ENCODE peak calls at places on chromosomes 7 and 10, in nine cellular contexts. One of them, this sample, is unnamed. For H3K4me1, the result is how much of the 10 kb centered on the place peaks cover.

GRCh38 chr10:110002801-110003523 is 4.8 kb upstream of the ADD3 start:
- DNase-seq in mammary epithelial cell: no peak
- DNase-seq in fibroblast of lung: no peak
- DNase-seq in neuronal stem cell: no peak
- DNase-seq in astrocyte: no peak
- DNase-seq in GM23248: no peak
- DNase-seq in K562: no peak
- DNase-seq in colonic mucosa: peak
- DNase-seq in mesenchymal stem cell: no peak
- DNase-seq in this sample: no peak

GRCh38 chr10:47348138-47348651 is at the start of gene RBP3:
- DNase-seq in GM23248: no peak
- DNase-seq in mesenchymal stem cell: no peak
- DNase-seq in fibroblast of lung: no peak
- DNase-seq in mammary epithelial cell: no peak
- DNase-seq in neuronal stem cell: no peak
- DNase-seq in colonic mucosa: no peak
- DNase-seq in astrocyte: no peak
- DNase-seq in K562: no peak
- DNase-seq in this sample: peak

GRCh38 chr10:18681971-18682403 is 22.8 kb downstream of the ARL5B start:
- DNase-seq in mesenchymal stem cell: peak
- DNase-seq in astrocyte: peak
- DNase-seq in GM23248: peak
- DNase-seq in fibroblast of lung: peak
- DNase-seq in K562: no peak
- DNase-seq in neuronal stem cell: no peak
- DNase-seq in mammary epithelial cell: peak
- DNase-seq in colonic mucosa: no peak
- DNase-seq in this sample: no peak

GRCh38 chr10:82288461-82288881 is 413.5 kb downstream of the NRG3 start:
- DNase-seq in mesenchymal stem cell: peak
- DNase-seq in K562: no peak
- DNase-seq in mammary epithelial cell: peak
- DNase-seq in GM23248: peak
- DNase-seq in colonic mucosa: no peak
- DNase-seq in neuronal stem cell: no peak
- DNase-seq in astrocyte: peak
- DNase-seq in fibroblast of lung: peak
- DNase-seq in this sample: no peak

GRCh38 chr7:127365957-127366315 is 26.6 kb downstream of the ZNF800 start:
- DNase-seq in colonic mucosa: no peak
- DNase-seq in fibroblast of lung: no peak
- DNase-seq in mammary epithelial cell: no peak
- DNase-seq in K562: no peak
- DNase-seq in astrocyte: no peak
- DNase-seq in GM23248: no peak
- DNase-seq in mesenchymal stem cell: no peak
- DNase-seq in neuronal stem cell: no peak
- DNase-seq in this sample: no peak

GRCh38 chr10:132204781-132205473 is 18.2 kb downstream of the DPYSL4 start:
- DNase-seq in mesenchymal stem cell: no peak
- DNase-seq in astrocyte: no peak
- DNase-seq in colonic mucosa: no peak
- DNase-seq in mammary epithelial cell: no peak
- DNase-seq in K562: peak
- DNase-seq in GM23248: no peak
- DNase-seq in fibroblast of lung: no peak
- DNase-seq in neuronal stem cell: no peak
- DNase-seq in this sample: peak

GRCh38 chr10:374354-374753 is 239.1 kb downstream of the ZMYND11 start:
- DNase-seq in mammary epithelial cell: no peak
- DNase-seq in fibroblast of lung: no peak
- DNase-seq in K562: no peak
- DNase-seq in colonic mucosa: no peak
- DNase-seq in mesenchymal stem cell: no peak
- DNase-seq in GM23248: no peak
- DNase-seq in neuronal stem cell: no peak
- DNase-seq in astrocyte: no peak
- DNase-seq in this sample: no peak

GRCh38 chr10:79220296-79220695 is 127.0 kb upstream of the PPIF start:
- DNase-seq in fibroblast of lung: no peak
- DNase-seq in GM23248: no peak
- DNase-seq in K562: no peak
- DNase-seq in astrocyte: no peak
- DNase-seq in mammary epithelial cell: no peak
- DNase-seq in colonic mucosa: no peak
- DNase-seq in mesenchymal stem cell: no peak
- DNase-seq in neuronal stem cell: no peak
- DNase-seq in this sample: peak

GRCh38 chr7:31710171-31710570 is 23.2 kb downstream of the PPP1R17 start:
- DNase-seq in mesenchymal stem cell: no peak
- DNase-seq in K562: no peak
- DNase-seq in neuronal stem cell: peak
- DNase-seq in GM23248: no peak
- DNase-seq in astrocyte: no peak
- DNase-seq in fibroblast of lung: no peak
- DNase-seq in mammary epithelial cell: no peak
- DNase-seq in colonic mucosa: no peak
- DNase-seq in this sample: no peak

GRCh38 chr10:34206602-34207268 is 608.4 kb downstream of the PARD3 start:
- DNase-seq in neuronal stem cell: no peak
- DNase-seq in mammary epithelial cell: no peak
- DNase-seq in GM23248: no peak
- DNase-seq in astrocyte: no peak
- DNase-seq in mesenchymal stem cell: no peak
- DNase-seq in fibroblast of lung: no peak
- DNase-seq in colonic mucosa: peak
- DNase-seq in K562: no peak
- DNase-seq in this sample: no peak

GRCh38 chr10:121553861-121554264 is 44.4 kb downstream of the FGFR2 start:
- DNase-seq in fibroblast of lung: no peak
- DNase-seq in mammary epithelial cell: peak
- DNase-seq in GM23248: no peak
- DNase-seq in K562: no peak
- DNase-seq in astrocyte: no peak
- DNase-seq in neuronal stem cell: no peak
- DNase-seq in colonic mucosa: peak
- DNase-seq in mesenchymal stem cell: no peak
- DNase-seq in this sample: peak

GRCh38 chr7:100585511-100586265 is at the start of gene LRCH4:
- DNase-seq in astrocyte: no peak
- DNase-seq in GM23248: peak
- DNase-seq in fibroblast of lung: no peak
- DNase-seq in K562: peak
- DNase-seq in mesenchymal stem cell: no peak
- DNase-seq in neuronal stem cell: no peak
- DNase-seq in mammary epithelial cell: peak
- DNase-seq in colonic mucosa: peak
- DNase-seq in this sample: no peak

GRCh38 chr7:37354661-37355131 is 94.0 kb downstream of the ELMO1 start:
- DNase-seq in colonic mucosa: peak
- DNase-seq in K562: peak
- DNase-seq in GM23248: no peak
- DNase-seq in mammary epithelial cell: peak
- DNase-seq in fibroblast of lung: peak
- DNase-seq in neuronal stem cell: no peak
- DNase-seq in mesenchymal stem cell: peak
- DNase-seq in astrocyte: peak
- DNase-seq in this sample: peak

GRCh38 chr7:142457146-142457703 is 199.4 kb upstream of the PRSS58 start:
- DNase-seq in K562: no peak
- DNase-seq in mesenchymal stem cell: no peak
- DNase-seq in colonic mucosa: no peak
- DNase-seq in mammary epithelial cell: no peak
- DNase-seq in GM23248: peak
- DNase-seq in neuronal stem cell: no peak
- DNase-seq in fibroblast of lung: peak
- DNase-seq in astrocyte: peak
- DNase-seq in this sample: no peak

GRCh38 chr7:22185559-22185958 is 171.4 kb downstream of the RAPGEF5 start:
- DNase-seq in neuronal stem cell: no peak
- DNase-seq in fibroblast of lung: no peak
- DNase-seq in mammary epithelial cell: no peak
- DNase-seq in GM23248: no peak
- DNase-seq in colonic mucosa: no peak
- DNase-seq in mesenchymal stem cell: no peak
- DNase-seq in astrocyte: no peak
- DNase-seq in K562: no peak
- DNase-seq in this sample: no peak

GRCh38 chr7:139725077-139725476 is 52.7 kb downstream of the HIPK2 start:
- DNase-seq in astrocyte: peak
- DNase-seq in colonic mucosa: no peak
- DNase-seq in GM23248: peak
- DNase-seq in mesenchymal stem cell: peak
- DNase-seq in mammary epithelial cell: peak
- DNase-seq in neuronal stem cell: no peak
- DNase-seq in fibroblast of lung: peak
- DNase-seq in K562: no peak
- DNase-seq in this sample: no peak

GRCh38 chr7:21365866-21366624 is 61.8 kb upstream of the SP4 start:
- DNase-seq in astrocyte: peak
- DNase-seq in mesenchymal stem cell: peak
- DNase-seq in K562: no peak
- DNase-seq in colonic mucosa: peak
- DNase-seq in GM23248: peak
- DNase-seq in fibroblast of lung: peak
- DNase-seq in neuronal stem cell: no peak
- DNase-seq in mammary epithelial cell: peak
- DNase-seq in this sample: no peak

GRCh38 chr7:108299251-108300014 is 156.8 kb downstream of the NRCAM start:
- DNase-seq in neuronal stem cell: no peak
- DNase-seq in K562: no peak
- DNase-seq in GM23248: peak
- DNase-seq in astrocyte: peak
- DNase-seq in mammary epithelial cell: peak
- DNase-seq in fibroblast of lung: peak
- DNase-seq in colonic mucosa: no peak
- DNase-seq in mesenchymal stem cell: no peak
- DNase-seq in this sample: no peak

GRCh38 chr10:76403876-76404275 is 972.5 kb downstream of the LRMDA start:
- DNase-seq in mesenchymal stem cell: no peak
- DNase-seq in astrocyte: no peak
- DNase-seq in mammary epithelial cell: peak
- DNase-seq in colonic mucosa: no peak
- DNase-seq in neuronal stem cell: no peak
- DNase-seq in GM23248: peak
- DNase-seq in K562: no peak
- DNase-seq in fibroblast of lung: peak
- DNase-seq in this sample: no peak

DNA sequence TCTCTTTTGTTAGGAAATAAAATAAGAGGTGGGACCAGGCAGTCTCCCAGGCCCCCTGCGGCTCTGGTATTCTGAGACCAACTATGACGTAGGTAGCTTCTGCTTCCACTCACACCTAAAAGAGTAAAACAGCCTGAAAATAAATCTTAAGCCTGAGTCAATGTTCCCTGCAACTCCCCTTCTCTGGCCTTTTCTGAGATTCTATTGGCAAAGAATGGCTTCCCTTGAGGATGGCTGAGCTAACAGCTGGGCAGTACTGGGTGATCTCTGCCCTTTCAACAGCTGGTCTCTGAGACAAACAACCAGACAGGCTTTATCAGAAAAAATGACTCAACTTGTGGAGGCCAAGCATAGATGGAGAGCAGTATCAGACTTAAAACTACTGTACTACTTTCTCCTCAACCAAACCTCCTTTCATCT is 58.7 kb downstream of the CREB3L2 start:
- DNase-seq in fibroblast of lung: peak
- DNase-seq in mammary epithelial cell: no peak
- DNase-seq in neuronal stem cell: no peak
- DNase-seq in colonic mucosa: no peak
- DNase-seq in mesenchymal stem cell: peak
- DNase-seq in K562: peak
- DNase-seq in GM23248: peak
- DNase-seq in astrocyte: peak
- DNase-seq in this sample: peak
- H3K9ac ChIP-seq in fibroblast of lung: no peak
- H3K9ac ChIP-seq in mammary epithelial cell: no peak
- H3K9ac ChIP-seq in neuronal stem cell: no peak
- H3K9ac ChIP-seq in colonic mucosa: no peak
- H3K9ac ChIP-seq in mesenchymal stem cell: peak
- H3K9ac ChIP-seq in K562: no peak
- H3K9ac ChIP-seq in GM23248: no peak
- H3K9ac ChIP-seq in astrocyte: peak
- H3K9ac ChIP-seq in this sample: no peak

GRCh38 chr10:69319911-69320316 is 41.6 kb downstream of the HK1 start:
- DNase-seq in K562: no peak
- DNase-seq in astrocyte: no peak
- DNase-seq in colonic mucosa: no peak
- DNase-seq in mesenchymal stem cell: no peak
- DNase-seq in neuronal stem cell: no peak
- DNase-seq in mammary epithelial cell: no peak
- DNase-seq in fibroblast of lung: no peak
- DNase-seq in GM23248: no peak
- DNase-seq in this sample: no peak
- H3K27ac ChIP-seq in K562: peak
- H3K27ac ChIP-seq in astrocyte: peak
- H3K27ac ChIP-seq in colonic mucosa: peak
- H3K27ac ChIP-seq in mesenchymal stem cell: peak
- H3K27ac ChIP-seq in neuronal stem cell: no peak
- H3K27ac ChIP-seq in mammary epithelial cell: peak
- H3K27ac ChIP-seq in fibroblast of lung: peak
- H3K27ac ChIP-seq in GM23248: peak
- H3K27ac ChIP-seq in this sample: peak

GRCh38 chr7:131543298-131543697 is 13.1 kb downstream of the PODXL start:
- DNase-seq in K562: no peak
- DNase-seq in GM23248: no peak
- DNase-seq in mammary epithelial cell: no peak
- DNase-seq in fibroblast of lung: no peak
- DNase-seq in colonic mucosa: no peak
- DNase-seq in mesenchymal stem cell: no peak
- DNase-seq in astrocyte: no peak
- DNase-seq in neuronal stem cell: no peak
- DNase-seq in this sample: peak
- H3K4me1 ChIP-seq in K562: under half
- H3K4me1 ChIP-seq in GM23248: under half
- H3K4me1 ChIP-seq in mammary epithelial cell: under half
- H3K4me1 ChIP-seq in fibroblast of lung: under half
- H3K4me1 ChIP-seq in colonic mucosa: under half
- H3K4me1 ChIP-seq in mesenchymal stem cell: under half
- H3K4me1 ChIP-seq in astrocyte: under half
- H3K4me1 ChIP-seq in neuronal stem cell: under half
- H3K4me1 ChIP-seq in this sample: under half

DNA sequence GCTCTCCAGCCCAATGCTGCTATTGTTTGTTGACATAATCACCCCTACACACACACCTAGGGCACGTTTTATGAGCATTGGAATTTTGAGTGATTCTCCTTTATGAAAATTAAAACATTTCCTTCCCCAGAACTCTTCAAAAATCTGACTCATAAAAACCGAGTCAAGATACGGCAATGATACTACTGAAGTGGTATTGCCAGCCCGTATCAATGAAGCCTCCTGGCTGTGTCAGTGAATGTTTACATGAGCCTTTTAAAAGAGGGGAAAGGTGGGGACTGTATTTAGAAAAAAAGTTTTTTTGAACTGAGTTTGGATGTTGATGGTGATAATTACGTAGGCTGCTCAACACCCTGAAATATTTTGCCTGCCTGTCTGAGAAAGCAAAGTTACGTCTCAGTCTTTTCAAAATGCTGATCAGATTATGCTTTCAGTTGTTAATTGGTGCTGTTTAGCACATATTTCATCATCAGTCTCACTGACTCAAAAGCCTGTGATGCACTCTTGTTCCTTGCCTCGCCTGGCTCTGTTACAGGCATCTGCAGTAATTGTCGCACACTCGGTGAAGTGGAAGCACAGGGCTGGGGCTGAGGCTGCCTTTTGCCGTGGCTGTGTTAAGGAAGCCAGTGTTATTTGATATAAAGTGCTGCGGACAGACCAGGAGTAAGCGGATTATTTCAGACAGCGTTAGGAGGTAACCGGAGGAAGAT is 157.4 kb upstream of the TCF7L2 start:
- DNase-seq in GM23248: peak
- DNase-seq in K562: no peak
- DNase-seq in colonic mucosa: peak
- DNase-seq in neuronal stem cell: no peak
- DNase-seq in astrocyte: peak
- DNase-seq in mesenchymal stem cell: peak
- DNase-seq in mammary epithelial cell: no peak
- DNase-seq in fibroblast of lung: peak
- DNase-seq in this sample: peak
- H3K9ac ChIP-seq in GM23248: peak
- H3K9ac ChIP-seq in K562: no peak
- H3K9ac ChIP-seq in colonic mucosa: peak
- H3K9ac ChIP-seq in neuronal stem cell: no peak
- H3K9ac ChIP-seq in astrocyte: peak
- H3K9ac ChIP-seq in mesenchymal stem cell: peak
- H3K9ac ChIP-seq in mammary epithelial cell: no peak
- H3K9ac ChIP-seq in fibroblast of lung: no peak
- H3K9ac ChIP-seq in this sample: no peak

This sample was measured in kidney.